ENCODE peak calls at places on chromosomes 5 and 9, in six cellular contexts. One of them, this sample, is unnamed.

GRCh38 chr5:116428966-116429365 is 145.7 kb downstream of the SEMA6A start:
- DNase-seq in ovary: no peak
- DNase-seq in fibroblast of pulmonary artery: no peak
- DNase-seq in CD8-positive, alpha-beta T cell: no peak
- DNase-seq in AG10803: no peak
- DNase-seq in astrocyte of the spinal cord: no peak
- DNase-seq in this sample: no peak

GRCh38 chr5:39494099-39494498 is 69.3 kb upstream of the DAB2 start:
- DNase-seq in ovary: no peak
- DNase-seq in fibroblast of pulmonary artery: peak; percentile 80
- DNase-seq in CD8-positive, alpha-beta T cell: no peak
- DNase-seq in AG10803: peak; percentile 88
- DNase-seq in astrocyte of the spinal cord: peak; percentile 67
- DNase-seq in this sample: peak; percentile 83

GRCh38 chr5:106875591-106876297 is 795.0 kb downstream of the EFNA5 start:
- DNase-seq in ovary: no peak
- DNase-seq in fibroblast of pulmonary artery: peak; percentile 37
- DNase-seq in CD8-positive, alpha-beta T cell: no peak
- DNase-seq in AG10803: peak; percentile 48
- DNase-seq in astrocyte of the spinal cord: peak; percentile 15
- DNase-seq in this sample: peak; percentile 16

GRCh38 chr5:10481241-10481932 is 39.7 kb downstream of the ROPN1L start:
- DNase-seq in ovary: no peak
- DNase-seq in fibroblast of pulmonary artery: no peak
- DNase-seq in CD8-positive, alpha-beta T cell: no peak
- DNase-seq in AG10803: no peak
- DNase-seq in astrocyte of the spinal cord: no peak
- DNase-seq in this sample: no peak

GRCh38 chr9:113215142-113215541 is 5.9 kb downstream of the FKBP15 start:
- DNase-seq in ovary: no peak
- DNase-seq in fibroblast of pulmonary artery: peak; percentile 59
- DNase-seq in CD8-positive, alpha-beta T cell: no peak
- DNase-seq in AG10803: no peak
- DNase-seq in astrocyte of the spinal cord: peak; percentile 35
- DNase-seq in this sample: peak; percentile 51

GRCh38 chr9:17878810-17879370 is 300.0 kb downstream of the SH3GL2 start:
- DNase-seq in ovary: no peak
- DNase-seq in fibroblast of pulmonary artery: no peak
- DNase-seq in CD8-positive, alpha-beta T cell: no peak
- DNase-seq in AG10803: no peak
- DNase-seq in astrocyte of the spinal cord: no peak
- DNase-seq in this sample: no peak

GRCh38 chr5:136132087-136132486 is 558 bp upstream of the SMAD5 start:
- DNase-seq in ovary: peak; percentile 44
- DNase-seq in fibroblast of pulmonary artery: no peak
- DNase-seq in CD8-positive, alpha-beta T cell: no peak
- DNase-seq in AG10803: peak; percentile 4
- DNase-seq in astrocyte of the spinal cord: no peak
- DNase-seq in this sample: no peak

GRCh38 chr9:134165357-134166315 is 1.3 kb upstream of the RNU6ATAC start:
- DNase-seq in ovary: peak; percentile 69
- DNase-seq in fibroblast of pulmonary artery: peak; percentile 38
- DNase-seq in CD8-positive, alpha-beta T cell: peak; percentile 43
- DNase-seq in AG10803: peak; percentile 36
- DNase-seq in astrocyte of the spinal cord: no peak
- DNase-seq in this sample: peak; percentile 44

GRCh38 chr5:177500685-177501522 is 3.5 kb upstream of the PDLIM7 start:
- DNase-seq in ovary: peak; percentile 96
- DNase-seq in fibroblast of pulmonary artery: peak; percentile 87
- DNase-seq in CD8-positive, alpha-beta T cell: peak; percentile 91
- DNase-seq in AG10803: peak; percentile 80
- DNase-seq in astrocyte of the spinal cord: peak; percentile 82
- DNase-seq in this sample: peak; percentile 87

GRCh38 chr5:1004598-1005361 is 3.8 kb upstream of the NKD2 start:
- DNase-seq in ovary: peak; percentile 71
- DNase-seq in fibroblast of pulmonary artery: peak; percentile 60
- DNase-seq in CD8-positive, alpha-beta T cell: peak; percentile 45
- DNase-seq in AG10803: peak; percentile 39
- DNase-seq in astrocyte of the spinal cord: no peak
- DNase-seq in this sample: peak; percentile 55

GRCh38 chr5:95712347-95712958 is 18.7 kb upstream of the RHOBTB3 start:
- DNase-seq in ovary: no peak
- DNase-seq in fibroblast of pulmonary artery: peak; percentile 77
- DNase-seq in CD8-positive, alpha-beta T cell: no peak
- DNase-seq in AG10803: peak; percentile 83
- DNase-seq in astrocyte of the spinal cord: peak; percentile 78
- DNase-seq in this sample: peak; percentile 89

GRCh38 chr9:121989010-121989409 is 104.1 kb downstream of the TTLL11 start:
- DNase-seq in ovary: no peak
- DNase-seq in fibroblast of pulmonary artery: peak; percentile 30
- DNase-seq in CD8-positive, alpha-beta T cell: no peak
- DNase-seq in AG10803: no peak
- DNase-seq in astrocyte of the spinal cord: peak; percentile 52
- DNase-seq in this sample: peak; percentile 11

GRCh38 chr5:135230326-135230925 is 168.6 kb downstream of the MACROH2A1 start:
- DNase-seq in ovary: peak; percentile 40
- DNase-seq in fibroblast of pulmonary artery: peak; percentile 89
- DNase-seq in CD8-positive, alpha-beta T cell: no peak
- DNase-seq in AG10803: peak; percentile 82
- DNase-seq in astrocyte of the spinal cord: peak; percentile 77
- DNase-seq in this sample: peak; percentile 91

GRCh38 chr9:130354378-130354777 is 88.8 kb downstream of the HMCN2 start:
- DNase-seq in ovary: no peak
- DNase-seq in fibroblast of pulmonary artery: no peak
- DNase-seq in CD8-positive, alpha-beta T cell: no peak
- DNase-seq in AG10803: no peak
- DNase-seq in astrocyte of the spinal cord: no peak
- DNase-seq in this sample: no peak

GRCh38 chr5:39699164-39699563 is 274.4 kb upstream of the DAB2 start:
- DNase-seq in ovary: no peak
- DNase-seq in fibroblast of pulmonary artery: no peak
- DNase-seq in CD8-positive, alpha-beta T cell: no peak
- DNase-seq in AG10803: peak; percentile 32
- DNase-seq in astrocyte of the spinal cord: no peak
- DNase-seq in this sample: no peak

GRCh38 chr9:136566899-136567298 is 21.1 kb upstream of the NOTCH1 start:
- DNase-seq in ovary: peak; percentile 86
- DNase-seq in fibroblast of pulmonary artery: no peak
- DNase-seq in CD8-positive, alpha-beta T cell: no peak
- DNase-seq in AG10803: no peak
- DNase-seq in astrocyte of the spinal cord: no peak
- DNase-seq in this sample: peak; percentile 42

GRCh38 chr5:6632324-6632930 is 417 bp downstream of the NSUN2 start:
- DNase-seq in ovary: no peak
- DNase-seq in fibroblast of pulmonary artery: peak; percentile 30
- DNase-seq in CD8-positive, alpha-beta T cell: no peak
- DNase-seq in AG10803: peak; percentile 31
- DNase-seq in astrocyte of the spinal cord: peak; percentile 36
- DNase-seq in this sample: peak; percentile 28

GRCh38 chr9:134155812-134156360 is 8.5 kb downstream of the RNU6ATAC start:
- DNase-seq in ovary: no peak
- DNase-seq in fibroblast of pulmonary artery: no peak
- DNase-seq in CD8-positive, alpha-beta T cell: no peak
- DNase-seq in AG10803: no peak
- DNase-seq in astrocyte of the spinal cord: no peak
- DNase-seq in this sample: no peak

GRCh38 chr5:64074533-64074932 is 91.1 kb upstream of the RNF180 start:
- DNase-seq in ovary: no peak
- DNase-seq in fibroblast of pulmonary artery: peak; percentile 51
- DNase-seq in CD8-positive, alpha-beta T cell: no peak
- DNase-seq in AG10803: peak; percentile 18
- DNase-seq in astrocyte of the spinal cord: peak; percentile 10
- DNase-seq in this sample: peak; percentile 61

GRCh38 chr5:173618927-173619519 is 2.6 kb upstream of the BOD1 start:
- DNase-seq in ovary: no peak
- DNase-seq in fibroblast of pulmonary artery: peak; percentile 75
- DNase-seq in CD8-positive, alpha-beta T cell: peak; percentile 48
- DNase-seq in AG10803: peak; percentile 43
- DNase-seq in astrocyte of the spinal cord: peak; percentile 59
- DNase-seq in this sample: peak; percentile 70

GRCh38 chr5:132147663-132148062 is 74.1 kb downstream of the CSF2 start:
- DNase-seq in ovary: no peak
- DNase-seq in fibroblast of pulmonary artery: no peak
- DNase-seq in CD8-positive, alpha-beta T cell: no peak
- DNase-seq in AG10803: no peak
- DNase-seq in astrocyte of the spinal cord: no peak
- DNase-seq in this sample: no peak

GRCh38 chr9:37295796-37296195 is 126.7 kb upstream of the GRHPR start:
- DNase-seq in ovary: no peak
- DNase-seq in fibroblast of pulmonary artery: no peak
- DNase-seq in CD8-positive, alpha-beta T cell: no peak
- DNase-seq in AG10803: no peak
- DNase-seq in astrocyte of the spinal cord: no peak
- DNase-seq in this sample: no peak

GRCh38 chr5:149561848-149562247 is 10.6 kb upstream of the CSNK1A1 start:
- DNase-seq in ovary: no peak
- DNase-seq in fibroblast of pulmonary artery: peak; percentile 96
- DNase-seq in CD8-positive, alpha-beta T cell: no peak
- DNase-seq in AG10803: peak; percentile 95
- DNase-seq in astrocyte of the spinal cord: peak; percentile 97
- DNase-seq in this sample: peak; percentile 97

GRCh38 chr5:170380361-170380951 is 8.7 kb downstream of the KCNMB1 start:
- DNase-seq in ovary: no peak
- DNase-seq in fibroblast of pulmonary artery: no peak
- DNase-seq in CD8-positive, alpha-beta T cell: no peak
- DNase-seq in AG10803: no peak
- DNase-seq in astrocyte of the spinal cord: no peak
- DNase-seq in this sample: no peak

DNA sequence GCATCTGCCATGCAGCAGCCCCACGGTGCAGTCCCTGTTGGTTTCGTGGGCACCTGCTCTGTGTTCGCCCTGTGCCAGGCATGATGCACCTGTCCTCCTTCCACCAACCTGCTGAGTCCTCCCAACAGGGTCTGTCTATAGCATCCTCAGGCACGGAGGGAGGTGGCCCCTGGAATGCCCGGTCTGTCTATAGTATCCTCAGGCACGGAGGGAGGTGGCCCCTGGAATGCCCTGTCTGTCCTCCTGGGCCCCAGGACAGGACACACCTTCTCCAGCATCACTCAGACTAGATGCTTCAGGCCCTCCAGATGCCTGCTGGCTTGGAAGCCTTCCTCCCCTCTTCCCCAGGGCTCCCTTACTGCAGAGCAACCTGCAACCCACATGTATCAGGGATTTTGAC is 9.9 kb upstream of the PHYHD1 start:
- DNase-seq in ovary: no peak
- DNase-seq in fibroblast of pulmonary artery: no peak
- DNase-seq in CD8-positive, alpha-beta T cell: no peak
- DNase-seq in AG10803: no peak
- DNase-seq in astrocyte of the spinal cord: no peak
- DNase-seq in this sample: no peak
- H3K4me3 ChIP-seq in ovary: no peak overlapping the region
- H3K4me3 ChIP-seq in fibroblast of pulmonary artery: no peak overlapping the region
- H3K4me3 ChIP-seq in CD8-positive, alpha-beta T cell: no peak overlapping the region
- H3K4me3 ChIP-seq in AG10803: no peak overlapping the region
- H3K4me3 ChIP-seq in astrocyte of the spinal cord: no peak overlapping the region
- H3K4me3 ChIP-seq in this sample: no peak overlapping the region

DNA sequence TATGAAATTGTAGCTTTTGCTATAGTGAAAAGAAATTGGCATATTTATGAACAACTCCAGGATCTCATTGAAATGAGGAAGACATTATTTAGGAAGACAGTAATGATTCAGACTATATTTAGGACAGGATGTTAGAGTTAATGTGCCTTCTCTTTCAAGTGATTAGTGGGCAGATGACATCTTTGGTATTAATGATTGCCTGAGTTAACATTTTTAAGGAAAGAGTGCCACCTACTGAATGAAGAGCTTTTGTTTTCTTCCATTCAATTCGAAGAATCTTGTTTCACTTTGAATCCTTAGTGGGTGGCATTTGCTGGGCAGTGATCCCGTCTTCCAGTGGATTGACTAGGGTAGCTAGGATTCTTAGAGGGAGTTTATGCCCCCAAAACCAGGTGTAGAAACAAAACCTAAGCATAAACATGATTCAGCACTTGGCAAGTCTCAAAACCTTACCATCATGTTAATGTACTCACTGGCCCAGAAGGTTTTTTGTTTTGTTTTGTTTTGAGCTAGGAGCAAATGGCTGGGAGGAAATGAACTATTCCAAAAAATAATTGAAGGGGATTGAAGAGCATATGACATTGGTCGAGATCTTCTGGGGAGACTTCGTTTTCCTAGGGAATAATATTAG is 23.2 kb downstream of the MAP3K1 start:
- DNase-seq in ovary: no peak
- DNase-seq in fibroblast of pulmonary artery: peak; percentile 79
- DNase-seq in CD8-positive, alpha-beta T cell: no peak
- DNase-seq in AG10803: peak; percentile 78
- DNase-seq in astrocyte of the spinal cord: peak; percentile 75
- DNase-seq in this sample: peak; percentile 79
- TF ChIP-seq CTCF in ovary: peak; percentile 60
- TF ChIP-seq CTCF in fibroblast of pulmonary artery: peak; percentile 49
- TF ChIP-seq CTCF in CD8-positive, alpha-beta T cell: peak; percentile 60
- TF ChIP-seq CTCF in AG10803: peak; percentile 65
- TF ChIP-seq CTCF in astrocyte of the spinal cord: peak; percentile 42
- TF ChIP-seq CTCF in this sample: peak; percentile 26

DNA sequence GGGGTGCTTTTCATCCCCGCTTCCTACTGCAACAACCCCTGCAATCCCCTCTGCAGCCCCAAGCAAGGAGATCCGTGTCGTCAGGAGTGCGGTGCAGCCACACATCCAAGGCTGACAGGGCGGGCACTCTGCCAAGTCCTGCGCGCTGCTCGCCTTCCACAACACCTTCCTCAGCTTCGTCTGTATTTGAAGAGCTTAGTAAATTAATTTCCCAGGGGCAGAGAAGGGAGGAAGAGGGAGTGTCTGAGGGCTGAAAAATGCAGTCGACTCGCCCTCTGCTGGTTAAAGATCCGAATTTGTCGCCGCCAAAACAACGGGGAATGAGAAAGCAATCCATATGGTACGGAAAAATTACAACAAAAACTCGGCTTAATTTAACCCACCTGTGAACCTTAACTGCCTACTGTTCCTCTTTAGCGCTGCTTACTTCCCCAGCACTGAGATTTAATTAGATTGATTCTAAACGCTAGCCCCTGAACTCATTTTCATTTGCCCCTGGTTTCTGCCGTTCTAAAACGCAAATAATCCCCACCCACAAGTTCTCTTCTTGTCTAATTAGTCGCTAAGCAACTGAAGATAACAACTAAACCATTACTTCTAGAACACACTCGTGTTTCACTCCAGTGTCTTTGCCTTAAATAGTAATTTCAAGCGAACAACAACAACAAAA is 10.9 kb upstream of the PCDHB1 start:
- DNase-seq in ovary: peak; percentile 39
- DNase-seq in fibroblast of pulmonary artery: peak; percentile 11
- DNase-seq in CD8-positive, alpha-beta T cell: no peak
- DNase-seq in AG10803: no peak
- DNase-seq in astrocyte of the spinal cord: no peak
- DNase-seq in this sample: peak; percentile 5
- H3K4me3 ChIP-seq in ovary: peak overlapping the region; percentile 30
- H3K4me3 ChIP-seq in fibroblast of pulmonary artery: no peak overlapping the region
- H3K4me3 ChIP-seq in CD8-positive, alpha-beta T cell: no peak overlapping the region
- H3K4me3 ChIP-seq in AG10803: no peak overlapping the region
- H3K4me3 ChIP-seq in astrocyte of the spinal cord: no peak overlapping the region
- H3K4me3 ChIP-seq in this sample: peak overlapping the region; percentile 11

DNA sequence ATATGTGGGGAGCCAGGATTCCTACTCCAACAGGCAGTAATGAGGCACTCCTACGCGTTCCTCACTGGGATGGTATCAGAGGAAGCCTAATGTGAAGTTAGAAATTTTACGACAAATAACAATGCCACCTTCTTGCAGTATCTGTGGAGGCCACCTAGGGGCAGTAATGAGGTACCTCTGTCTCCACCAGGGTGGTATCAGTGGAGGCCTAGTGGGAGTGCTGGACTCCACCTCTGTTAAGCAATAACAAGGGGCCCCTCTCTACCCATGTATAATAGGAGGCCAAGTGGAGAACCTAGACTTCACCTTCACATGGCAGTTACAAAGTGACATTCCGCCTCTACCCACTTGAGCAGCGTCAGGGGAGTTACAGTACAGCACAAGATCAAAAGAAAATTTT is 147.9 kb downstream of the PLPPR1 start:
- DNase-seq in ovary: no peak
- DNase-seq in fibroblast of pulmonary artery: no peak
- DNase-seq in CD8-positive, alpha-beta T cell: no peak
- DNase-seq in AG10803: no peak
- DNase-seq in astrocyte of the spinal cord: no peak
- DNase-seq in this sample: no peak
- TF ChIP-seq CTCF in ovary: no peak
- TF ChIP-seq CTCF in fibroblast of pulmonary artery: no peak
- TF ChIP-seq CTCF in CD8-positive, alpha-beta T cell: no peak
- TF ChIP-seq CTCF in AG10803: peak; percentile 11
- TF ChIP-seq CTCF in astrocyte of the spinal cord: no peak
- TF ChIP-seq CTCF in this sample: no peak

This sample was measured in cardiac fibroblast.